ENCODE peak calls at places on chromosomes 6 and 20, in five cellular contexts. J is ovary, K is AG10803, F is suprapubic skin, X is nephron progenitor cell. R is an unnamed sample.

GRCh38 chr20:37926612-37927011 is 23.7 kb downstream of the VSTM2L start:
- DNase-seq in K (no peak), X (no peak), J (no peak), F (no peak), R (no peak)

GRCh38 chr6:169042061-169042460 is 211.6 kb downstream of the THBS2 start:
- DNase-seq in X (no peak), F (no peak), J (no peak), K (no peak), R (no peak)

GRCh38 chr6:55679503-55679902 is 100.5 kb upstream of the HMGCLL1 start:
- DNase-seq in J (no peak), X (no peak), F (no peak), K (no peak), R (no peak)

GRCh38 chr20:23298155-23298554 is 52.4 kb upstream of the NXT1 start:
- DNase-seq in F (no peak), K (peak), X (no peak), J (no peak), R (no peak)

GRCh38 chr6:6390849-6391602 is 70.6 kb upstream of the F13A1 start:
- DNase-seq in F (no peak), X (no peak), K (no peak), J (no peak), R (no peak)

GRCh38 chr6:81751388-81752083 is 945 bp downstream of the TENT5A start:
- DNase-seq in F (peak), X (peak), J (peak), K (peak), R (peak)

GRCh38 chr6:79536615-79536968 is 638 bp downstream of the LCA5 start:
- DNase-seq in X (no peak), F (no peak), K (peak), J (peak), R (peak)

GRCh38 chr6:11292291-11292552 is 59.8 kb upstream of the NEDD9 start:
- DNase-seq in K (no peak), J (no peak), X (no peak), F (no peak), R (no peak)

GRCh38 chr6:33894438-33894837 is 90.6 kb upstream of the MLN start:
- DNase-seq in K (peak), F (no peak), X (no peak), J (no peak), R (peak)

GRCh38 chr6:167953551-167953950 is 43.9 kb upstream of the KIF25 start:
- DNase-seq in F (no peak), K (no peak), X (no peak), J (no peak), R (no peak)

GRCh38 chr6:167949121-167949684 is 48.3 kb upstream of the KIF25 start:
- DNase-seq in X (no peak), K (no peak), J (no peak), F (no peak), R (no peak)

GRCh38 chr6:167952512-167952859 is 45.0 kb upstream of the KIF25 start:
- DNase-seq in X (no peak), J (no peak), F (no peak), K (no peak), R (no peak)

GRCh38 chr6:167954151-167954550 is 43.3 kb upstream of the KIF25 start:
- DNase-seq in J (no peak), X (no peak), K (no peak), F (no peak), R (no peak)

DNA sequence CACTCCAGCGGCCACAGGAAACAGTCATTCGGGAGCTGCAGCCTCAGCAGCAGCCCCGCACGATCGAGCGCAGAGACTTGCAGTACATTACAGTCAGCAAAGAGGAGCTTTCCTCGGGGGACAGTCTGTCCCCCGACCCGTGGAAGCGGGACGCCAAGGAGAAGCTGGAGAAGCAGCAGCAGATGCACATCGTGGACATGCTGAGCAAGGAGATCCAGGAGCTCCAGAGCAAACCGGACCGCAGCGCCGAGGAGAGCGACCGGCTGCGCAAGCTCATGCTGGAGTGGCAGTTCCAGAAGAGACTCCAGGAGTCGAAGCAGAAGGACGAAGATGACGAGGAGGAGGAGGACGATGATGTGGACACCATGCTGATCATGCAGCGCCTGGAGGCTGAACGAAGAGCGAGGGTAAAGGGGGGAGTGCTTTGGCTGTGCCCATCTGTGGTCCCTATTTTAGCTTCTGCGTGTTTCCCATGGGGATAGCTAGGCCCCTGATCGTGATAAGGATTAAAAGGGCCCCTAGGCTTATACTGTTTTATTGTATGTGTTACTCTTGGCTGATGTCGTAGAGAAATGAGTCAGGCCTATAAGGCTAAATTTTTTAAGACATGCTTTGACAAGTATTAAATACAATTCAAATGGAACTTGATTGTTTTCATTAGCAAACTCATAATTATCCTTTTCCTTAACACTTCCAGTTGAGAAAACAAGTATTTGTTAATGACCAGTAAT is 45.5 kb upstream of the KIF25 start:
- DNase-seq in F (no peak), J (no peak), K (no peak), X (peak), R (no peak)
- TF ChIP-seq CTCF in F (no peak), J (no peak), K (no peak), X (no peak), R (no peak)

GRCh38 chr6:43369174-43370002 is at the start of gene ZNF318:
- DNase-seq in K (peak), F (peak), J (peak), X (peak), R (peak)
- TF ChIP-seq CTCF in K (no peak), F (no peak), J (no peak), X (no peak), R (peak)

GRCh38 chr6:156779206-156780116 is 2.3 kb downstream of the ARID1B start:
- DNase-seq in J (peak), K (no peak), X (peak), F (no peak), R (peak)
- TF ChIP-seq CTCF in J (no peak), K (no peak), X (no peak), F (no peak), R (no peak)

GRCh38 chr6:41768545-41769308 is 11.0 kb downstream of the FRS3 start:
- DNase-seq in J (no peak), K (no peak), X (no peak), F (no peak), R (no peak)
- TF ChIP-seq CTCF in J (no peak), K (no peak), X (no peak), F (no peak), R (no peak)

GRCh38 chr6:57078808-57079207 is 11.2 kb upstream of the ZNF451 start:
- DNase-seq in F (no peak), J (no peak), K (no peak), X (no peak), R (no peak)
- TF ChIP-seq CTCF in F (no peak), J (no peak), K (no peak), X (no peak), R (no peak)

GRCh38 chr20:63233061-63233344 is 2.7 kb upstream of the BIRC7 start:
- DNase-seq in J (no peak), F (no peak), K (no peak), X (no peak), R (no peak)

GRCh38 chr20:63233924-63234323 is 1.8 kb upstream of the BIRC7 start:
- DNase-seq in J (no peak), F (no peak), K (no peak), X (no peak), R (no peak)

GRCh38 chr20:63232235-63233060 is 3.3 kb upstream of the BIRC7 start:
- DNase-seq in J (no peak), K (peak), X (no peak), F (no peak), R (no peak)

GRCh38 chr20:63228786-63229185 is 6.9 kb upstream of the BIRC7 start:
- DNase-seq in X (no peak), F (no peak), K (no peak), J (no peak), R (no peak)

GRCh38 chr20:63230800-63231268 is 4.9 kb upstream of the BIRC7 start:
- DNase-seq in K (peak), J (peak), F (no peak), X (peak), R (no peak)
- TF ChIP-seq CTCF in K (peak), J (no peak), F (no peak), X (peak), R (peak)

DNA sequence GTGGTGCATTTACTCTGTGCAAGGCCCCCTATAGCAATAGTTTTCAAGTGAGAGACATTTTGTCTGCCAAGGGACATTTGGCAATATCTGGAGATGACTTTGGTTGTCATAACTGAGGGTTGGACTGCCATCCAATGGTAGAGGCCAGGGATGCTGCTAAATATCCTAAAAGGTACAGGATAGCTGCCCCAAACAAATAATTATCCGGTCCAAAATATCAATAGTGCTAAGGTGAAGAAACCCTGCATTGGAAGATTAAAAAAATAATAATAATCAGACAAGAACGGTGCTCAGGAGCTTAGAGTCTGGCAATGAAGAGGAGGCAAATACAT is 11.3 kb upstream of the FILIP1 start:
- DNase-seq in J (no peak), F (no peak), K (peak), X (no peak), R (no peak)
- TF ChIP-seq CTCF in J (no peak), F (no peak), K (peak), X (no peak), R (peak)

DNA sequence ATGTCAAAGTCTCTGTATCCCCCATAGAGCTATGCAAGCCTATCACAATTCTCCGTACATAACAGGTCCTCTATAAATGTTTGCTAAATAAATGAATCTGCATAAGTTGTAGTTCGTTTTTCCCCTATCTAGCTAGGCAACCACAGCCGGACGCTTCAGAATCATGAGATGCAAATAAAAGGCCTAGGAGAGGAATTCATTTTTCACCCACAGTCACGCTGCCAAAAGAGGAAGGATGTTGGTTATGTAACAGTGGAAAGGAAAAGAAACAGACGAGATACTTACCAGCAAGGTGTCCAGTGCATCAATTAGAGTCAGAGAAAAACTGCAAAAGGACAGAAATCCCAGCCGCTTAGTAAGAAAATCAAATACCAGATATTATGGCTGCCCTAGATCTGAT is 2.4 kb downstream of the EDEM2 start:
- DNase-seq in K (no peak), X (no peak), F (no peak), J (no peak), R (no peak)
- TF ChIP-seq CTCF in K (no peak), X (no peak), F (no peak), J (no peak), R (no peak)

DNA sequence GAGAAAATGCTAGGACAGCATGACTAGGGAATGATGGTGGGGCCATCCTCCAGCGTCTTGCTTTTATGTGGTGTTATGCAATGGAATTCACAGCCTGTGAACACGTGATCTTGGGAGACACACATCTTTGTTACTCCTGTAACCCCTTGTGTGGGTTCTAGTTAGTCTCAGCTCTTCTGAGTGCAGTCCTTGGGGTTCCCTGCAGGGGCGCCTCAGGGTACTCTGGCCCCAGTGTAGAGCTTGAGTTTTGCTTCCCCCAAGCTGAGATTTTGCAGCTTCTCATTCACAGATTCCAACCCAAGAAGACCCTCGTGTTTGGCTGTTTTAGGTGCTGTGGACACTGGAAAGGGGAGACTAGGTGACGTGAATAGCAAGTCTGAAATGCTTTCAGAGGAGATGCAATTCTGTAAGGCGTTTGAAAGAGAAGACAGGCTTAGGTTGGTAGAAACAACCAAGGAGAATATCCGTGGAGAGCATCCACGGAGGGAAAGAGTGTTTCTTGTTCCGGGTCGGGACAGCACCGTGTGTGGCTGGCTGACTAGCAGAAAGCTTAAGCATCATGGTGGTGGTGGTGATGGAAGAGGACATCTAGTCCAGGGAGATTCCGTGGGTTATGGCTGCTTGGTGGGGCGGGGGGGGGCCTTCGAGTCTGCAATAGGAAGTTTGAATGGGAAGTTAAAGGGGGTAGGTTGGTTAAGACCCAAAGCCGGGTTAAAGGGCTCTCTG is 30.1 kb downstream of the DUSP22 start:
- DNase-seq in F (no peak), K (no peak), J (no peak), X (no peak), R (no peak)
- TF ChIP-seq CTCF in F (no peak), K (no peak), J (no peak), X (no peak), R (no peak)